ENCODE peak calls at places on chromosomes 4 and X, in five cellular contexts. One of them, this sample, is unnamed.

GRCh38 chrX:48700951-48701653 is 4.6 kb downstream of the SUV39H1 start:
- DNase-seq in fibroblast of lung: no peak
- DNase-seq in stimulated activated CD4-positive, alpha-beta T cell treated with anti-CD3 and anti-CD28 coated beads, Interleukin-4, amount 100 ng/mL, for 48 hours: no peak
- DNase-seq in iris pigment epithelial cell: peak
- DNase-seq in activated CD4-positive, alpha-beta memory T cell treated with anti-CD3 and anti-CD28 coated beads for 36 hours: no peak
- DNase-seq in this sample: no peak

GRCh38 chrX:67555578-67556203 is 11.9 kb downstream of the AR start:
- DNase-seq in fibroblast of lung: peak
- DNase-seq in stimulated activated CD4-positive, alpha-beta T cell treated with anti-CD3 and anti-CD28 coated beads, Interleukin-4, amount 100 ng/mL, for 48 hours: no peak
- DNase-seq in iris pigment epithelial cell: peak
- DNase-seq in activated CD4-positive, alpha-beta memory T cell treated with anti-CD3 and anti-CD28 coated beads for 36 hours: no peak
- DNase-seq in this sample: peak

GRCh38 chr4:180261346-180261745 is 1981.9 kb upstream of the TENM3 start:
- DNase-seq in fibroblast of lung: no peak
- DNase-seq in activated CD4-positive, alpha-beta memory T cell treated with anti-CD3 and anti-CD28 coated beads for 36 hours: no peak
- DNase-seq in iris pigment epithelial cell: no peak
- DNase-seq in stimulated activated CD4-positive, alpha-beta T cell treated with anti-CD3 and anti-CD28 coated beads, Interleukin-4, amount 100 ng/mL, for 48 hours: no peak
- DNase-seq in this sample: no peak

GRCh38 chr4:27861381-27861787 is 1000.7 kb downstream of the STIM2 start:
- DNase-seq in activated CD4-positive, alpha-beta memory T cell treated with anti-CD3 and anti-CD28 coated beads for 36 hours: no peak
- DNase-seq in iris pigment epithelial cell: peak
- DNase-seq in fibroblast of lung: peak
- DNase-seq in stimulated activated CD4-positive, alpha-beta T cell treated with anti-CD3 and anti-CD28 coated beads, Interleukin-4, amount 100 ng/mL, for 48 hours: no peak
- DNase-seq in this sample: peak

GRCh38 chr4:110196871-110197420 is 1.5 kb downstream of the ELOVL6 start:
- DNase-seq in activated CD4-positive, alpha-beta memory T cell treated with anti-CD3 and anti-CD28 coated beads for 36 hours: peak
- DNase-seq in iris pigment epithelial cell: peak
- DNase-seq in fibroblast of lung: no peak
- DNase-seq in stimulated activated CD4-positive, alpha-beta T cell treated with anti-CD3 and anti-CD28 coated beads, Interleukin-4, amount 100 ng/mL, for 48 hours: peak
- DNase-seq in this sample: peak

GRCh38 chrX:40976971-40977370 is 108.3 kb upstream of the USP9X start:
- DNase-seq in fibroblast of lung: peak
- DNase-seq in activated CD4-positive, alpha-beta memory T cell treated with anti-CD3 and anti-CD28 coated beads for 36 hours: no peak
- DNase-seq in stimulated activated CD4-positive, alpha-beta T cell treated with anti-CD3 and anti-CD28 coated beads, Interleukin-4, amount 100 ng/mL, for 48 hours: no peak
- DNase-seq in iris pigment epithelial cell: peak
- DNase-seq in this sample: no peak

GRCh38 chrX:13487731-13488505 is 81.5 kb upstream of the EGFL6 start:
- DNase-seq in activated CD4-positive, alpha-beta memory T cell treated with anti-CD3 and anti-CD28 coated beads for 36 hours: peak
- DNase-seq in stimulated activated CD4-positive, alpha-beta T cell treated with anti-CD3 and anti-CD28 coated beads, Interleukin-4, amount 100 ng/mL, for 48 hours: peak
- DNase-seq in fibroblast of lung: peak
- DNase-seq in iris pigment epithelial cell: peak
- DNase-seq in this sample: peak

GRCh38 chr4:149552601-149553000 is 263.0 kb downstream of the IQCM start:
- DNase-seq in iris pigment epithelial cell: no peak
- DNase-seq in stimulated activated CD4-positive, alpha-beta T cell treated with anti-CD3 and anti-CD28 coated beads, Interleukin-4, amount 100 ng/mL, for 48 hours: no peak
- DNase-seq in fibroblast of lung: no peak
- DNase-seq in activated CD4-positive, alpha-beta memory T cell treated with anti-CD3 and anti-CD28 coated beads for 36 hours: no peak
- DNase-seq in this sample: no peak

GRCh38 chrX:154654372-154654771 is 993 bp upstream of the CTAG2 start:
- DNase-seq in iris pigment epithelial cell: no peak
- DNase-seq in stimulated activated CD4-positive, alpha-beta T cell treated with anti-CD3 and anti-CD28 coated beads, Interleukin-4, amount 100 ng/mL, for 48 hours: no peak
- DNase-seq in activated CD4-positive, alpha-beta memory T cell treated with anti-CD3 and anti-CD28 coated beads for 36 hours: no peak
- DNase-seq in fibroblast of lung: no peak
- DNase-seq in this sample: no peak

GRCh38 chr4:83993774-83994173 is 457.9 kb downstream of the GPAT3 start:
- DNase-seq in stimulated activated CD4-positive, alpha-beta T cell treated with anti-CD3 and anti-CD28 coated beads, Interleukin-4, amount 100 ng/mL, for 48 hours: no peak
- DNase-seq in activated CD4-positive, alpha-beta memory T cell treated with anti-CD3 and anti-CD28 coated beads for 36 hours: no peak
- DNase-seq in iris pigment epithelial cell: no peak
- DNase-seq in fibroblast of lung: no peak
- DNase-seq in this sample: no peak

GRCh38 chrX:9573282-9574106 is 108.6 kb downstream of the TBL1X start:
- DNase-seq in iris pigment epithelial cell: no peak
- DNase-seq in fibroblast of lung: no peak
- DNase-seq in activated CD4-positive, alpha-beta memory T cell treated with anti-CD3 and anti-CD28 coated beads for 36 hours: no peak
- DNase-seq in stimulated activated CD4-positive, alpha-beta T cell treated with anti-CD3 and anti-CD28 coated beads, Interleukin-4, amount 100 ng/mL, for 48 hours: no peak
- DNase-seq in this sample: no peak

This sample was measured in MCF 10A.